ENCODE peak calls at places on chromosomes 2 and 18, in eight cellular contexts. I is heart right ventricle, T is endodermal cell, G is HCT116, F is A549, L is left ventricle myocardium inferior, S is neural progenitor cell, J is Peyer's patch. E is an unnamed sample.

GRCh38 chr18:76134631-76135030 is 360.4 kb downstream of the ZNF516 start:
- DNase-seq in F (no peak), I (no peak), L (no peak), T (no peak), J (no peak), S (no peak), G (no peak), E (no peak)

GRCh38 chr2:176035013-176035691 is 33.1 kb upstream of the LNPK start:
- DNase-seq in S (no peak), G (no peak), L (no peak), T (no peak), J (no peak), F (no peak), I (peak; percentile 45), E (no peak)

GRCh38 chr18:79590191-79591039 is 89.2 kb upstream of the CTDP1 start:
- DNase-seq in L (peak; percentile 18), G (no peak), T (no peak), I (no peak), J (no peak), S (no peak), F (no peak), E (no peak)

GRCh38 chr2:48346124-48346536 is 183.8 kb upstream of the STON1 start:
- DNase-seq in G (no peak), T (no peak), S (peak; percentile 52), I (peak; percentile 32), J (no peak), L (peak; percentile 23), F (no peak), E (peak; percentile 12)

GRCh38 chr2:97730245-97730644 is 16.9 kb downstream of the ZAP70 start:
- DNase-seq in S (no peak), J (peak; percentile 7), L (no peak), G (no peak), T (no peak), I (no peak), F (no peak), E (no peak)

GRCh38 chr2:183035954-183036669 is 2.1 kb downstream of the NCKAP1 start:
- DNase-seq in I (no peak), T (no peak), L (no peak), J (no peak), G (no peak), F (no peak), S (no peak), E (no peak)

GRCh38 chr18:37284260-37284659 is 281.3 kb downstream of the CELF4 start:
- DNase-seq in T (no peak), I (no peak), L (no peak), F (no peak), S (no peak), G (no peak), J (no peak), E (no peak)

GRCh38 chr2:144875996-144876395 is 356.1 kb upstream of the ZEB2 start:
- DNase-seq in T (no peak), J (no peak), S (no peak), L (no peak), G (no peak), F (no peak), I (no peak), E (no peak)

GRCh38 chr2:157256621-157257020 is 884 bp upstream of the GALNT5 start:
- DNase-seq in F (no peak), I (no peak), G (no peak), L (no peak), J (no peak), S (no peak), T (no peak), E (no peak)

GRCh38 chr2:225226441-225226840 is 173.1 kb upstream of the NYAP2 start:
- DNase-seq in T (no peak), J (no peak), S (no peak), I (no peak), G (no peak), L (no peak), F (no peak), E (no peak)

GRCh38 chr2:236545814-236546480 is 23.7 kb upstream of the ACKR3 start:
- DNase-seq in J (no peak), G (no peak), T (no peak), F (no peak), I (no peak), L (no peak), S (no peak), E (no peak)

GRCh38 chr2:23824777-23825212 is 102.1 kb downstream of the ATAD2B start:
- DNase-seq in T (peak; percentile 50), I (peak; percentile 18), F (peak; percentile 43), S (peak; percentile 47), G (peak; percentile 36), L (no peak), J (no peak), E (no peak)

GRCh38 chr2:23487735-23488492 is 102.9 kb downstream of the KLHL29 start:
- DNase-seq in L (no peak), J (peak; percentile 20), S (no peak), T (no peak), I (no peak), G (peak; percentile 36), F (no peak), E (no peak)

GRCh38 chr2:223674998-223675609 is 72.9 kb upstream of the SCG2 start:
- DNase-seq in L (no peak), I (no peak), F (peak; percentile 48), T (no peak), J (no peak), G (peak; percentile 54), S (peak; percentile 19), E (no peak)

GRCh38 chr2:127029652-127030051 is 77.3 kb downstream of the BIN1 start:
- DNase-seq in J (no peak), F (no peak), I (no peak), L (no peak), T (no peak), G (no peak), S (no peak), E (no peak)

GRCh38 chr2:45813003-45813601 is 161.6 kb downstream of the PRKCE start:
- DNase-seq in L (peak; percentile 32), J (no peak), S (peak; percentile 29), T (no peak), G (no peak), I (peak; percentile 52), F (no peak), E (no peak)

GRCh38 chr2:136135924-136136906 is 18.3 kb upstream of the CXCR4 start:
- DNase-seq in T (no peak), I (no peak), S (no peak), J (no peak), G (no peak), F (no peak), L (no peak), E (no peak)

GRCh38 chr2:212015588-212015987 is 523.0 kb downstream of the ERBB4 start:
- DNase-seq in L (no peak), S (no peak), F (no peak), I (no peak), T (no peak), G (no peak), J (no peak), E (no peak)
- H3K4me3 ChIP-seq in L (no peak overlapping the region), S (no peak overlapping the region), F (no peak overlapping the region), I (no peak overlapping the region), T (no peak overlapping the region), G (no peak overlapping the region), J (no peak overlapping the region), E (no peak overlapping the region)

DNA sequence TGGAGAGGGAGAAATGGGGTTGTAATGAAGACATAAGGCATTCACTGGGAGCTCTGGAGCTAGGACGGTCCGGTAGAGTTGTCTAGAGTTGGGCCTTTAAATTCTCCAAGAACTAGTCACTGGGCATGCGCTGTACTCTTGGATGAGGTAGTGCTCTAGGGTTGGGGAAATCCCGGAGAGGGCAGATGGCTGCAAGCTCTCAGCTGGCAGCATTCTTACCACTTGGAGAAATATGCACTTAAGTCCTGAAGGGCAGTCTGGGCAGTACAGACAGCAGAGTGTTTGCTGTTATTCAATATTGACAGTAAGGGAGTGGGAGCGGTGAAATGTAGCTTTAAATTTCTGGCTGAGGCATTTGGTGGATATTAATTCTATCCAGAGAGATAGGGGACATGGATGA is 214.6 kb downstream of the RDH14 start:
- DNase-seq in F (no peak), I (peak; percentile 31), S (no peak), T (no peak), G (no peak), J (no peak), L (no peak), E (no peak)
- TF ChIP-seq CTCF in F (no peak), I (no peak), S (no peak), T (no peak), G (no peak), J (no peak), L (no peak), E (no peak)

GRCh38 chr2:30266705-30267104 is 35.4 kb downstream of the LBH start:
- DNase-seq in I (no peak), S (no peak), F (no peak), L (no peak), T (peak; percentile 28), G (no peak), J (no peak), E (no peak)

GRCh38 chr2:30265441-30266015 is 34.2 kb downstream of the LBH start:
- DNase-seq in J (no peak), G (no peak), L (no peak), F (no peak), I (no peak), S (no peak), T (no peak), E (no peak)

GRCh38 chr2:30267161-30267568 is 35.8 kb downstream of the LBH start:
- DNase-seq in F (no peak), S (no peak), T (peak; percentile 61), L (no peak), I (no peak), G (no peak), J (no peak), E (no peak)

GRCh38 chr2:30267576-30267975 is 36.2 kb downstream of the LBH start:
- DNase-seq in T (no peak), F (no peak), S (no peak), L (no peak), G (no peak), J (no peak), I (no peak), E (no peak)

GRCh38 chr2:30266051-30266621 is 34.8 kb downstream of the LBH start:
- DNase-seq in J (no peak), L (no peak), S (no peak), T (peak; percentile 35), I (no peak), G (no peak), F (no peak), E (peak; percentile 44)
- H3K4me1 ChIP-seq in J (no peaks in the 10 kb centered on the region), L (peaks cover 39% of the 10 kb centered on the region), S (no peaks in the 10 kb centered on the region), T (no peaks in the 10 kb centered on the region), I (peaks cover 34% of the 10 kb centered on the region), G (no peaks in the 10 kb centered on the region), F (peaks cover 33% of the 10 kb centered on the region), E (peaks cover 5% of the 10 kb centered on the region)

DNA sequence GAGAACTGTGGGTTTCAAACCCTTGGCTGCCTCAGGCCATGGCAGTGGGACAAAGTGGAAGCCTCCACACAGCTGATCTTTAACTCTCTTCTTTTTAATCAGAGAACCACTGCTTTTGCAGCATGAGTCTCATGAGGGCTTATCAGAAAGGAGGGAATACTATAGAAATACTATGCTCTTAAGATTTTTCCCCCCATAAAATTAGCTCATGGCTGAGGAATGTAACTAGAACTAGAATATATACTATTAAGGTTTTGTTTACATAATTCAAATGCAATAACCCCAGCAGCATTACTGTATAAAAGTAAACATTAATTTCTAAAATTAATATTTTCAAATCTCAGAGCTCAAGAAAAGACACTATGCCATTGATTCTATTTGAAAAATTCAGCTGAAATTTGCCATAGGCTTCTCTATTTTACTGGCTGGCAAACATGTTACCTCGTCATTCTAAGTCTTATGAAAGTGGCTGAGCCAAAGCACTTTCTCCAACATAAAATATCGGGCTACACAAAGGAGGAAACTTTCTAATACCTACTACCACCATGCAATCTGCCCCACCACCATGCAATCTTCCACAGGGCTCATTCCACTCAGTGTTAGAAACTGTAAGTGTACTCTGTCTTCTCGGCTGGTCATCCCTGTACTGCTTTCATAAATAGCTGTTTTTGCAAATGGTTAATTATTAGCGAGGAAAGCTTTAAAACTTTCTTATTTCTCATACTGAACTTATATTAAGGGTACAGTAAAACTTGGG is 42.5 kb downstream of the WDR35 start:
- DNase-seq in G (no peak), T (no peak), L (no peak), I (no peak), S (no peak), J (no peak), F (no peak), E (no peak)
- H3K4me3 ChIP-seq in G (no peak overlapping the region), T (no peak overlapping the region), L (no peak overlapping the region), I (no peak overlapping the region), S (no peak overlapping the region), J (no peak overlapping the region), F (no peak overlapping the region), E (no peak overlapping the region)